ENCODE peak calls at places on chromosomes 3 and 15, in six cellular contexts. L is neural progenitor cell, Y is GM23338, A is K562, I is IMR-90, E is uterus. O is an unnamed sample. For H3K27me3, the result is how much of the 10 kb centered on the place peaks cover.

GRCh38 chr3:138009476-138010272 is at the start of gene CLDN18:
- DNase-seq in L (no peak), Y (peak), A (no peak), I (no peak), E (no peak), O (no peak)

GRCh38 chr3:62242846-62243245 is 130.5 kb downstream of the FEZF2 start:
- DNase-seq in L (peak), Y (peak), A (no peak), I (no peak), E (no peak), O (no peak)

GRCh38 chr15:99495430-99496301 is 70.1 kb upstream of the MEF2A start:
- DNase-seq in L (no peak), Y (no peak), A (no peak), I (peak), E (no peak), O (no peak)

GRCh38 chr3:113485161-113485609 is 29.8 kb downstream of the SPICE1 start:
- DNase-seq in L (no peak), Y (peak), A (no peak), I (no peak), E (no peak), O (peak)

GRCh38 chr15:65633752-65634151 is 12.0 kb downstream of the SLC24A1 start:
- DNase-seq in L (peak), Y (no peak), A (no peak), I (no peak), E (no peak), O (no peak)

GRCh38 chr15:84878504-84878903 is 6.0 kb upstream of the SLC28A1 start:
- DNase-seq in L (peak), Y (peak), A (peak), I (peak), E (peak), O (peak)

GRCh38 chr3:25899352-25900101 is 109.6 kb downstream of the OXSM start:
- DNase-seq in L (no peak), Y (no peak), A (no peak), I (no peak), E (no peak), O (no peak)

GRCh38 chr3:13528217-13528801 is 20.6 kb upstream of the FBLN2 start:
- DNase-seq in L (peak), Y (peak), A (peak), I (no peak), E (no peak), O (no peak)

GRCh38 chr3:99851955-99852354 is 34.3 kb downstream of the CMSS1 start:
- DNase-seq in L (no peak), Y (no peak), A (no peak), I (no peak), E (no peak), O (no peak)

GRCh38 chr15:43292375-43293078 is 25.8 kb upstream of the TGM5 start:
- DNase-seq in L (no peak), Y (no peak), A (no peak), I (peak), E (no peak), O (no peak)

GRCh38 chr3:61378321-61378720 is 127.1 kb upstream of the FHIT start:
- DNase-seq in L (no peak), Y (no peak), A (no peak), I (no peak), E (no peak), O (no peak)

GRCh38 chr15:42836251-42836650 is 84.3 kb downstream of the TTBK2 start:
- DNase-seq in L (no peak), Y (no peak), A (no peak), I (no peak), E (no peak), O (no peak)

GRCh38 chr15:62464705-62465104 is 299.6 kb upstream of the C2CD4B start:
- DNase-seq in L (no peak), Y (peak), A (no peak), I (peak), E (no peak), O (no peak)

GRCh38 chr15:59060348-59060747 is 44.6 kb upstream of the CCNB2 start:
- DNase-seq in L (no peak), Y (no peak), A (no peak), I (no peak), E (no peak), O (no peak)

GRCh38 chr15:45268135-45268534 is 16.1 kb downstream of the SLC28A2 start:
- DNase-seq in L (no peak), Y (peak), A (peak), I (no peak), E (no peak), O (no peak)

GRCh38 chr15:87733005-87733404 is 523.5 kb downstream of the NTRK3 start:
- DNase-seq in L (no peak), Y (no peak), A (no peak), I (peak), E (no peak), O (no peak)

GRCh38 chr3:21273256-21273999 is 477.6 kb downstream of the ZNF385D start:
- DNase-seq in L (no peak), Y (no peak), A (no peak), I (peak), E (no peak), O (no peak)

GRCh38 chr15:34018021-34018645 is 20.9 kb downstream of the AVEN start:
- DNase-seq in L (no peak), Y (no peak), A (no peak), I (no peak), E (no peak), O (peak)

GRCh38 chr3:157148123-157148889 is 11.6 kb downstream of the CCNL1 start:
- DNase-seq in L (no peak), Y (no peak), A (no peak), I (no peak), E (no peak), O (no peak)

GRCh38 chr3:12436514-12437222 is 47.6 kb upstream of the TSEN2 start:
- DNase-seq in L (no peak), Y (no peak), A (no peak), I (peak), E (peak), O (no peak)

GRCh38 chr3:107740992-107741896 is 218.5 kb downstream of the BBX start:
- DNase-seq in L (no peak), Y (peak), A (no peak), I (peak), E (no peak), O (no peak)

GRCh38 chr15:42083605-42083908 is 10.8 kb downstream of the PLA2G4D start:
- DNase-seq in L (no peak), Y (no peak), A (no peak), I (no peak), E (no peak), O (no peak)

GRCh38 chr3:71069797-71070196 is 513.7 kb downstream of the FOXP1 start:
- DNase-seq in L (peak), Y (peak), A (peak), I (no peak), E (peak), O (peak)

GRCh38 chr15:39908186-39908585 is 11.9 kb downstream of the GPR176 start:
- DNase-seq in L (no peak), Y (no peak), A (no peak), I (peak), E (no peak), O (no peak)

GRCh38 chr3:196431193-196432136 is 762 bp downstream of the UBXN7 start:
- DNase-seq in L (peak), Y (peak), A (peak), I (peak), E (peak), O (no peak)

GRCh38 chr15:31439328-31439727 is 112.7 kb downstream of the KLF13 start:
- DNase-seq in L (peak), Y (peak), A (peak), I (no peak), E (no peak), O (no peak)

GRCh38 chr3:24674261-24674660 is 179.6 kb upstream of the THRB start:
- DNase-seq in L (no peak), Y (peak), A (no peak), I (no peak), E (no peak), O (no peak)

GRCh38 chr15:99212401-99212800 is 37.0 kb downstream of the TTC23 start:
- DNase-seq in L (no peak), Y (no peak), A (no peak), I (peak), E (peak), O (no peak)

GRCh38 chr3:157132341-157132740 is 27.6 kb downstream of the CCNL1 start:
- DNase-seq in L (no peak), Y (no peak), A (no peak), I (no peak), E (no peak), O (no peak)

GRCh38 chr3:124119056-124119721 is 127.3 kb upstream of the ROPN1 start:
- DNase-seq in L (no peak), Y (no peak), A (no peak), I (peak), E (peak), O (no peak)

GRCh38 chr3:135215516-135215915 is 420.5 kb downstream of the EPHB1 start:
- DNase-seq in L (no peak), Y (no peak), A (no peak), I (no peak), E (no peak), O (no peak)

GRCh38 chr15:37881237-37882013 is 53.0 kb upstream of the TMCO5A start:
- DNase-seq in L (no peak), Y (no peak), A (no peak), I (no peak), E (no peak), O (no peak)
- H3K27me3 ChIP-seq in L (under half), Y (under half), A (under half), I (under half), E (under half), O (under half)

GRCh38 chr3:186361246-186361611 is 805 bp downstream of the DGKG start:
- DNase-seq in L (peak), Y (peak), A (no peak), I (no peak), E (no peak), O (no peak)

GRCh38 chr3:186360779-186361178 is 1.3 kb downstream of the DGKG start:
- DNase-seq in L (peak), Y (peak), A (no peak), I (no peak), E (no peak), O (no peak)

GRCh38 chr3:186362988-186363387 is 954 bp upstream of the DGKG start:
- DNase-seq in L (no peak), Y (no peak), A (no peak), I (no peak), E (no peak), O (no peak)

GRCh38 chr3:186361612-186362408 is at the start of gene DGKG:
- DNase-seq in L (peak), Y (peak), A (no peak), I (no peak), E (peak), O (no peak)

GRCh38 chr3:186362409-186362757 is 349 bp upstream of the DGKG start:
- DNase-seq in L (no peak), Y (no peak), A (no peak), I (no peak), E (no peak), O (no peak)
- H3K27ac ChIP-seq in L (no peak), Y (no peak), A (no peak), I (no peak), E (no peak), O (no peak)

GRCh38 chr3:63370094-63370493 is 92.0 kb downstream of the SYNPR start:
- DNase-seq in L (no peak), Y (no peak), A (no peak), I (no peak), E (no peak), O (no peak)

GRCh38 chr3:63364495-63364894 is 86.4 kb downstream of the SYNPR start:
- DNase-seq in L (peak), Y (peak), A (no peak), I (peak), E (no peak), O (no peak)

DNA sequence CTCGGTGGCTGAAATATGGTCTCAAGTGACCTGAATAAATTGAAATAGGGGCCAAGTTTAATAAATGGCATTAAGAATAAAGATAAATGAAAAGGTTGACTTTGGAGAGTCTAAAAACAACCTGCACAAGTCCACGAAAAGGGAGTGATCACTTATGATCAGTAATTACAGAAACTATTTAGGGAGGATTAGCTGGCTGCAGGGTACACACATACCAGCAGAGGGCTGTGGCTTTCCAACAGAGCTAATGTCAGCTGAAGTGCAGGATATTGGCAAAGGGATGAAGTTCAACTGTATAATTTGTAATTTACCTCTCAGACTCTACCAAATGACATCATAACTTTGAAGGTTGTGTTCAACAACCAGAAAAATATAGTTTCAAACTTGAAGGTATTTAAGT is 86.8 kb downstream of the SYNPR start:
- DNase-seq in L (peak), Y (peak), A (no peak), I (no peak), E (no peak), O (no peak)
- TF ChIP-seq CTCF in L (peak), Y (peak), A (no peak), I (no peak), E (no peak), O (no peak)

DNA sequence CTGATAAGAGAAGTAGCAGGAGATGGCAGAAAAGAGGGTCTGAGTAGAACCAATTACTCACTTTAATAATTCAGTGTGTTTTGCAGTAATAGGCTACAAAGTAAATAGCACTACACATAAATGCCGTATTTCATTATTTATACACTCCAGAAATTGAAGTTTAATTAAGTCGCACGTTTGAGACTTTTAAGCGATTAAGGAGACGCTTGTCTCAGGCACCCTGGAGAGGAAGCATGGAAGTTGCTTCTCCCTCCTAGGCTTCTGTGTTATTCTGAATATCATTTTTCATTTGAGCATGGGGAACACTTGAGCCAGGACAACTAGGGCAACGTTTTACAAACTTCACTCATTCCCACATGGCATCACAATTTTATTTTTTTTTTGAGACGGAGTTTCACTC is 12.2 kb downstream of the GXYLT2 start:
- DNase-seq in L (no peak), Y (no peak), A (no peak), I (no peak), E (no peak), O (no peak)
- H3K27me3 ChIP-seq in L (under half), Y (under half), A (under half), I (under half), E (under half), O (under half)

GRCh38 chr3:45992820-45993219 is 2.8 kb downstream of the FYCO1 start:
- DNase-seq in L (no peak), Y (peak), A (no peak), I (peak), E (no peak), O (no peak)

GRCh38 chr3:45994661-45995369 is 809 bp downstream of the FYCO1 start:
- DNase-seq in L (peak), Y (peak), A (peak), I (no peak), E (peak), O (peak)

GRCh38 chr3:45993421-45994027 is 2.1 kb downstream of the FYCO1 start:
- DNase-seq in L (no peak), Y (no peak), A (no peak), I (no peak), E (no peak), O (peak)

GRCh38 chr3:45991341-45991740 is 4.3 kb downstream of the FYCO1 start:
- DNase-seq in L (no peak), Y (no peak), A (no peak), I (no peak), E (no peak), O (no peak)

GRCh38 chr3:45992133-45992729 is 3.4 kb downstream of the FYCO1 start:
- DNase-seq in L (no peak), Y (no peak), A (no peak), I (no peak), E (no peak), O (no peak)
- H3K27ac ChIP-seq in L (no peak), Y (no peak), A (no peak), I (no peak), E (peak), O (no peak)

GRCh38 chr3:149752051-149752787 is at the start of gene COMMD2:
- DNase-seq in L (peak), Y (peak), A (peak), I (peak), E (peak), O (peak)
- TF ChIP-seq CTCF in L (peak), Y (peak), A (peak), I (peak), E (peak), O (peak)

O was measured in CD8-positive, alpha-beta T cell.